ENCODE peak calls at places on chromosome 17, in four cellular contexts. T, R, C and S are unnamed samples.

GRCh38 chr17:56699186-56699895 is 105.8 kb downstream of the NOG start:
- DNase-seq in R (peak), C (peak), T (no peak), S (peak)

GRCh38 chr17:79799174-79799537 is 2.3 kb upstream of the CBX8 start:
- DNase-seq in T (no peak), C (no peak), R (no peak), S (no peak)

GRCh38 chr17:59890720-59891119 is 2.0 kb downstream of the TUBD1 start:
- DNase-seq in R (no peak), T (no peak), C (no peak), S (no peak)

GRCh38 chr17:63543822-63544420 is 6.4 kb upstream of the DCAF7 start:
- DNase-seq in C (no peak), T (no peak), R (no peak), S (no peak)

GRCh38 chr17:78974635-78975591 is 4.8 kb downstream of the LGALS3BP start:
- DNase-seq in T (no peak), C (peak), R (peak), S (peak)

GRCh38 chr17:63549289-63549945 is 860 bp upstream of the DCAF7 start:
- DNase-seq in R (no peak), T (no peak), C (no peak), S (no peak)

GRCh38 chr17:82384730-82385429 is 13.3 kb downstream of the UTS2R start:
- DNase-seq in T (no peak), C (no peak), R (no peak), S (no peak)

GRCh38 chr17:77867308-77867781 is 91.2 kb upstream of the TNRC6C start:
- DNase-seq in C (no peak), R (no peak), T (no peak), S (no peak)

GRCh38 chr17:49845210-49845782 is 2.6 kb downstream of the TAC4 start:
- DNase-seq in T (no peak), C (peak), R (peak), S (no peak)

GRCh38 chr17:68238488-68238887 is 9.4 kb upstream of the AMZ2 start:
- DNase-seq in R (no peak), C (no peak), T (no peak), S (no peak)

GRCh38 chr17:48439473-48439872 is 9.5 kb upstream of the SKAP1 start:
- DNase-seq in T (no peak), R (no peak), C (no peak), S (no peak)

GRCh38 chr17:77405867-77406513 is 265.2 kb downstream of the SEC14L1 start:
- DNase-seq in C (no peak), R (no peak), T (no peak), S (no peak)

GRCh38 chr17:50028207-50029120 is 27.4 kb upstream of the ITGA3 start:
- DNase-seq in R (no peak), T (no peak), C (peak), S (no peak)

GRCh38 chr17:78528541-78528940 is 48.7 kb downstream of the DNAH17 start:
- DNase-seq in C (no peak), R (peak), T (no peak), S (no peak)

GRCh38 chr17:51154176-51154575 is 817 bp downstream of the NME1 start:
- DNase-seq in R (no peak), T (no peak), C (no peak), S (no peak)

GRCh38 chr17:56679767-56680422 is 86.4 kb downstream of the NOG start:
- DNase-seq in C (no peak), R (no peak), T (no peak), S (no peak)

GRCh38 chr17:64331946-64332493 is 58.6 kb downstream of the PECAM1 start:
- DNase-seq in R (no peak), T (no peak), C (peak), S (no peak)

GRCh38 chr17:41801374-41802062 is 10.2 kb downstream of the P3H4 start:
- DNase-seq in T (peak), C (peak), R (peak), S (peak)

GRCh38 chr17:27502526-27503324 is 46.5 kb downstream of the KSR1 start:
- DNase-seq in R (no peak), C (no peak), T (no peak), S (no peak)

GRCh38 chr17:83121921-83122820 is 42.8 kb downstream of the METRNL start:
- DNase-seq in R (no peak), T (no peak), C (no peak), S (no peak)

GRCh38 chr17:4110152-4110551 is 32.7 kb downstream of the ZZEF1 start:
- DNase-seq in T (no peak), R (no peak), C (peak), S (no peak)

GRCh38 chr17:49659983-49660382 is 17.9 kb downstream of the SPOP start:
- DNase-seq in R (no peak), T (no peak), C (no peak), S (no peak)

GRCh38 chr17:12021604-12022003 is 927 bp downstream of the MAP2K4 start:
- DNase-seq in C (no peak), R (no peak), T (no peak), S (no peak)

GRCh38 chr17:1164935-1165556 is 14.7 kb downstream of the ABR start:
- DNase-seq in C (peak), T (no peak), R (no peak), S (no peak)

GRCh38 chr17:320139-320538 is 32.5 kb downstream of the RPH3AL start:
- DNase-seq in T (no peak), R (peak), C (no peak), S (no peak)

GRCh38 chr17:58504826-58505351 is 9.5 kb downstream of the MTMR4 start:
- DNase-seq in C (no peak), T (peak), R (peak), S (no peak)

GRCh38 chr17:74212262-74212912 is 984 bp upstream of the TTYH2 start:
- DNase-seq in C (peak), R (peak), T (no peak), S (no peak)

GRCh38 chr17:1039511-1040215 is 42.7 kb downstream of the TIMM22 start:
- DNase-seq in C (peak), R (peak), T (no peak), S (peak)

GRCh38 chr17:60680754-60681153 is 3.1 kb downstream of the BCAS3 start:
- DNase-seq in T (no peak), C (no peak), R (no peak), S (no peak)

GRCh38 chr17:2151634-2152033 is 96.7 kb downstream of the HIC1 start:
- DNase-seq in T (no peak), C (no peak), R (no peak), S (no peak)

GRCh38 chr17:81378941-81379511 is 16.2 kb upstream of the BAHCC1 start:
- DNase-seq in T (no peak), R (no peak), C (no peak), S (no peak)

GRCh38 chr17:78924481-78925151 is 571 bp downstream of the TIMP2 start:
- DNase-seq in C (no peak), T (peak), R (no peak), S (no peak)

GRCh38 chr17:77579717-77580116 is 378.8 kb upstream of the TNRC6C start:
- DNase-seq in R (no peak), T (no peak), C (no peak), S (no peak)

GRCh38 chr17:54950116-54950515 is 18.3 kb downstream of the COX11 start:
- DNase-seq in T (no peak), C (no peak), R (no peak), S (no peak)

GRCh38 chr17:59756236-59756818 is 48.9 kb downstream of the VMP1 start:
- DNase-seq in T (no peak), C (peak), R (no peak), S (no peak)

GRCh38 chr17:12990926-12991325 is 26.9 kb downstream of the ELAC2 start:
- DNase-seq in R (no peak), C (no peak), T (no peak), S (no peak)

GRCh38 chr17:77436058-77436442 is 295.3 kb downstream of the SEC14L1 start:
- DNase-seq in T (no peak), R (no peak), C (peak), S (no peak)

DNA sequence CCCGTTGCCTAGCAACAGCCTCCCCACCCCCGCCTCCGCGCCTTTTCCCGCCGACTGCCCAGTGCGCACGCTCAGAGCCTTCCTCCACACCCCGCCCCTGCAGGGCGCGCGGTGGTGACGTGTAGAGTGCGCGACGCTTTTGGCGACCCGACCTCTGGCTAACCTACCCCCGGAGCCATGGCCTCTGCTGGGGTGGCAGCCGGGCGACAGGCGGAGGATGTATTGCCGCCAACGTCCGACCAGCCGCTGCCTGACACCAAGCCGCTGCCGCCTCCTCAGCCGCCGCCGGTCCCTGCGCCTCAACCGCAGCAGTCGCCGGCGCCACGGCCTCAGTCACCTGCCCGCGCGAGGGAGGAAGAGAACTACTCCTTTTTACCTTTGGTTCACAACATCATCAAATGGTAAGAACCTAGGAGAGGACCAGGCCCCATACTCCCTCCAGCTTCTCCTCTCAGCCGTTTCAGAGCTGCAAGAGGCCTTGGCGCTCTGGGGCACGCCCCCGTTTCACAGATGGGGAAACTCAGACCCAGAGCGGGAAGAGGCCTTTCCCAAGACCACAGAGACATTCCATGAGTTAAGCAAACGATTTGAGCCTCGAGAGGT is at the start of gene MED9:
- DNase-seq in T (peak), C (peak), R (peak), S (peak)
- TF ChIP-seq POLR2A in T (peak), C (peak), R (peak), S (no peak)

DNA sequence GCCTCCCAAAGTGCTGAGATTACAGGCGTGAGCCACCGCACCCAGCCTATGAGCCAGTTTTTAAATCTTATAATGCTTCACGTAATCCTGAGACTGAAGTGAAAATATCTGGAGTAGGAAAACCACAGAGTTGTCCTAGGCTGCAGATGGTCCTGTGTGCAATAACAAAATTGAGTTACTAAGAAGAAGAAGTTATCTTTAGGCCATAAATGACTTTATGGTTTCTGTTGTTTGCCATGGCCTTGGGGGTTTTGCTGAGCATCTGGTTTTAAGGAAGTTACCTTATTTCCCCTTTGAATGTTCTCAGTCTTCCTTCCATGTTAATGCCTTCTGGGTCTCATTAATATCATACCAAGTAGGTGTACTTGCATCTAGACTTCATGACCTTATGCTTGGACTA is 16.5 kb downstream of the NMT1 start:
- DNase-seq in C (no peak), T (no peak), R (no peak), S (no peak)
- TF ChIP-seq POLR2AphosphoS5 in C (no peak), T (no peak), R (no peak), S (no peak)

GRCh38 chr17:36544049-36544319 is 735 bp upstream of the GGNBP2 start:
- DNase-seq in C (peak), R (peak), T (peak), S (no peak)

GRCh38 chr17:36542755-36543154 is 2.0 kb upstream of the GGNBP2 start:
- DNase-seq in C (no peak), T (no peak), R (no peak), S (no peak)

GRCh38 chr17:36545093-36545464 is 360 bp downstream of the GGNBP2 start:
- DNase-seq in C (no peak), R (no peak), T (no peak), S (peak)

GRCh38 chr17:36545465-36546417 is 1.0 kb downstream of the GGNBP2 start:
- DNase-seq in T (peak), C (peak), R (peak), S (no peak)

GRCh38 chr17:36544320-36545092 is at the start of gene GGNBP2:
- DNase-seq in C (peak), R (peak), T (peak), S (peak)
- TF ChIP-seq POLR2A in C (peak), R (peak), T (peak), S (peak)

DNA sequence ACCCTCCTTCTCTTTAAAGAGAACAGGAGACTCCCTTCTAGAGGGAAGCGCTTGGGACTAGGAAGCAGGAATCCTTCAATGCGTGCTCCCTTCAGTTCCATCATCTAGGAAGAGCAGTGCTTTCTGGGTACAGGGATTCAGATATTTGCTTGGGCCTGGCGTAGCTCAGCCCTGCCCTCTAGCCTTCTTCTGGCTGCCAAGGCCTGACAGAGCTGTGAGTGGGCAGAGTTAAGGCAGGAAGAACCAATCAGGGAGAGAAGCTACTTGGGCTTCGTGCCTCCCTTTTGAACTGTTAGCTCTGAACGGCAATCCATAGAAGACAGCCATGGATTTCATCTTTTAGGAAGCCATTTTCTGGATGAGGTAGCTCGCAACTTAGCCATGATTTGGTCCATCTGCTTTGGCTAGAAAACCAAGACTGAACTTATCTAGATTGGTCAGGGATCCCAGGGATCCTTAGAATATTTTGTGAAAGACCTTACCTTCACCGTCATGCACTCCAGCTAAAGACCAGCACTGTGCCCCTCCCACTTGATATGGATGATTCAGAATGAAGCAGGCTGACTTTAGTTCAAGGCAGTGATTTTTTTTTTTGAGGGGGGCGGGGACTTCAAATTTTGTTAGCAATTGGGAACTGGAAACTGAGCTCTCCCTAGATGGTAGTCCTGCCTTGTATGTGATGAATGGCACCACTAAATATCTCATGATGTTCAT is 2.5 kb upstream of the CORO6 start:
- DNase-seq in R (peak), T (no peak), C (no peak), S (no peak)
- TF ChIP-seq POLR2AphosphoS5 in R (no peak), T (peak), C (no peak), S (no peak)

DNA sequence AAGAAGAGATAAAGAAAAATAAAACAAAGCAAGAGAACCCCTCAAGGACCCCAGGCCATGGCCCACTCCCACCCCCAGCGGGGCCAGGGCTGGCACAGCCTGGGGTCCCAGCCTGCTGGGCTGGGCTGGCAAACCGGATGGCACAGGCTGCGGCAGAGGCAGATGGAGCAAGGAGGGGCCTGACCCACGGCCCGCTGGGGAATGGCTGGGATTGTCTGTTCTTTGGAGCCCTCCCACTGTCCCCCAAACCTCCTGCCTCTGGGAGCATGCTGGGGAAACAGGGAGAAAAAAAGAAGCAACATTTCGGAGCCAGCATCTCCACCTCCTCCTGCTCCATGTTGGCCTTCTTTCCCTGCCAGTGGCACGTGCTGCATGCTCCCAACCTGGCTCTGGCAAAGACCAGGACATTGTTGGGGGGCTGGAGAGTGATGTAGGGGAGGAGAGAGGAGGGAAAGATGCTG is 37.1 kb upstream of the LHX1 start:
- DNase-seq in C (no peak), T (no peak), R (no peak), S (no peak)
- TF ChIP-seq POLR2A in C (no peak), T (no peak), R (no peak), S (no peak)

DNA sequence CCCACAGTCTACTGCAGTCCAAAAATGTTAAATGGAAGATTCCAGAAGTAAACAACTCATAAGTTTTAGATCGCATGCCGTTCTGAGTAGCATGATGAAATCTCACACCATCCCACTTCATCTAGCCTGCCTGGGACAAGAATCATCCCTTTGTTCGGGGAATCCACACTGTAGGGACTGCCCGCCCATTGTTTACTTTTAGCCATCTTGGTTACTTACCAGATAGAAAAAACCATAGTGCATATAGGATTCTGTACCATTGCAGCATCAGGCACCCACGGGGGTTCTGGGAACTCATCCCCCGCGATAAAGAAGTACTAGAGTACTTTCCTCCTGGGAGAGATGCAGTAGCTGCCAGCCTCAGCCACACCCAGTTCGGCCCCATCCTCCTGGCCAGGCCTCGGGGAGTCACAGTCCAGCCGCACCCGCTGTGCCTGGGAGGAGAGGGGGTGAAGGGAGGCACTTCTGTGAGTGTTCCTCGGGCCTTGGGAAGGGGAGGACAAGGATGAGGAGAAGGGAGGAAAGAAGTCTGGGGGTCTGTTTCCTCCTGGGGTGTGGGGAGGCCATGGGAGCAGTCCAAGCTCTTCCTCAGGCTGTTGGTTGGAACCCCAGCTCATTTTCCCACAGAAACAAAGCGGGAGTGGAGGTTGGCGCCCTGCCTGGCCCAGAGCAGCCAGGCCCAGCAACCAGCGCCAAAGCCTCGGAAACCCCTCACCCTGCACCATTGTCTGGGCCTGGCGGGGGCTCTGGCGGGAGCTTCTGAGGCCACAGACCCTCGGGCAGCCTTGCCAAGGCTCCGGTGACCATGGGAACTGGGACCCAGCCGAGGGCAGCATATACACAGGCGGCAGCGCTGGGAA is 8.9 kb downstream of the TRIM47 start:
- DNase-seq in T (no peak), C (peak), R (peak), S (no peak)
- TF ChIP-seq POLR2AphosphoS5 in T (no peak), C (no peak), R (peak), S (peak)

GRCh38 chr17:7251330-7252175 is at the start of gene CTDNEP1:
- DNase-seq in T (peak), R (peak), C (no peak), S (peak)
- TF ChIP-seq POLR2A in T (peak), R (no peak), C (peak), S (peak)

DNA sequence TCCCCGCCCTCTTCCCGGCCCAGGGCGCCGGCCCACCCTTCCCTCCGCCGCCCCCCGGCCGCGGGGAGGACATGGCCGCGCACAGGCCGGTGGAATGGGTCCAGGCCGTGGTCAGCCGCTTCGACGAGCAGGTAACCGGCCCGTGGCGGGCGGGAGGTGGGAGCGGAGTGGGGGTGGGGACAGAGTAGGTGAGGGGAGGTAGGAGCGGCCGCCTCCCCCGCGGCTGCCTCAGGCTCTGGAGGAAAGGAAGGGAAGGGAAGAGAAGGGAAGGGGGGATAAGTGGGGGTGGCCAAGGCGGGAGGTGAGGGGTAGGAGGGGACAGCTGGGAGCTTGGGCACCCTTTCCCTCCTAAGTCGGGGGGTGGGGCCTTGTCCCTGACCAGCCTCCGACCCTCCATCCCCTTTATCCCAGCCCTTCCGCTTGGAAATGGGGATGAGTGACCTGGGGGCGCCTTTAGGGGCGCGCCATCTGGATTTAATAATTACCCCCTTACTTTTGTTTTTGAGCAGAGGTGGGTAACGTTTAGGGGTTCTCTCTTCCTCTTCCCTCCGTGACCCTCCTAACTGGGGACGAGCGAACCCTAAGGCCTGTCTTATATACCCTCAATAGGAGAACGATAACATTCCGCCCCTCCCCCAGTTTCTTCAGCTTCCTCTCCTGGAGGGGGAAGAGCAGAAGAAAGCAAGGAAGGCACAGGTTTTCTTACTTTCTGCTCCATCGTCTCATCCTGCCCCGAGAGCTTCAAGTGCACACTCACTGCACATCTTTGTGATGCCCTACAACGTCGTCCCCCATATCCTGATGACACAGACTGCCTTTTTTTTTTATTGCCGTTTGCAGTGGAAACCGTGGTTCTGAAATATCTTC is 695 bp downstream of the NF1 start:
- DNase-seq in T (peak), R (peak), C (peak), S (no peak)
- TF ChIP-seq POLR2AphosphoS5 in T (no peak), R (no peak), C (no peak), S (no peak)